ENCODE peak calls at places on chromosomes 4 and X, in eight cellular contexts. I is kidney epithelial cell, R is mucosa of descending colon, X is epithelial cell of esophagus, V is ovary, T is uterus, Z is NB4, E is astrocyte of the spinal cord. M is an unnamed sample.

GRCh38 chrX:17792842-17793241 is 55.5 kb downstream of the SCML1 start:
- DNase-seq in I (no peak), R (no peak), X (no peak), V (no peak), T (no peak), Z (no peak), E (no peak), M (no peak)

GRCh38 chrX:110310896-110311295 is 7.0 kb downstream of the AMMECR1 start:
- DNase-seq in I (no peak), R (peak), X (peak), V (no peak), T (no peak), Z (no peak), E (no peak), M (no peak)

GRCh38 chr4:145773581-145774234 is 93.8 kb downstream of the C4orf51 start:
- DNase-seq in I (no peak), R (no peak), X (no peak), V (no peak), T (no peak), Z (no peak), E (peak), M (no peak)

GRCh38 chr4:140861359-140862181 is 105.4 kb upstream of the TBC1D9 start:
- DNase-seq in I (peak), R (peak), X (peak), V (peak), T (peak), Z (peak), E (peak), M (peak)

GRCh38 chrX:78658851-78659744 is at the start of gene RTL3:
- DNase-seq in I (no peak), R (no peak), X (peak), V (no peak), T (no peak), Z (peak), E (peak), M (peak)

GRCh38 chr4:161791796-161792556 is 371.8 kb downstream of the FSTL5 start:
- DNase-seq in I (no peak), R (no peak), X (no peak), V (no peak), T (no peak), Z (no peak), E (no peak), M (no peak)

GRCh38 chr4:100299019-100299418 is 108.8 kb upstream of the DDIT4L start:
- DNase-seq in I (peak), R (peak), X (peak), V (peak), T (no peak), Z (no peak), E (peak), M (peak)

GRCh38 chr4:70473691-70474090 is 1.7 kb downstream of the MUC7 start:
- DNase-seq in I (no peak), R (no peak), X (no peak), V (no peak), T (no peak), Z (no peak), E (no peak), M (no peak)

GRCh38 chrX:22486326-22486725 is 213.6 kb downstream of the CBLL2 start:
- DNase-seq in I (peak), R (no peak), X (no peak), V (no peak), T (no peak), Z (no peak), E (no peak), M (no peak)

GRCh38 chr4:74873545-74874295 is 59.2 kb upstream of the PARM1 start:
- DNase-seq in I (no peak), R (peak), X (no peak), V (no peak), T (no peak), Z (no peak), E (no peak), M (no peak)

GRCh38 chrX:155235891-155236290 is 19.6 kb downstream of the VBP1 start:
- DNase-seq in I (no peak), R (no peak), X (peak), V (no peak), T (no peak), Z (no peak), E (peak), M (no peak)

GRCh38 chrX:107603433-107604159 is 24.7 kb upstream of the PRPS1 start:
- DNase-seq in I (no peak), R (no peak), X (no peak), V (no peak), T (no peak), Z (no peak), E (no peak), M (no peak)

GRCh38 chrX:11445540-11445939 is 152.3 kb downstream of the AMELX start:
- DNase-seq in I (no peak), R (no peak), X (no peak), V (no peak), T (no peak), Z (no peak), E (no peak), M (no peak)

GRCh38 chrX:21528076-21528475 is 130.1 kb downstream of the KLHL34 start:
- DNase-seq in I (no peak), R (no peak), X (no peak), V (no peak), T (no peak), Z (no peak), E (peak), M (peak)

GRCh38 chr4:3010577-3010976 is 47.2 kb downstream of the GRK4 start:
- DNase-seq in I (no peak), R (no peak), X (peak), V (no peak), T (no peak), Z (no peak), E (no peak), M (no peak)

GRCh38 chr4:188246488-188246887 is 107.2 kb downstream of the TRIML1 start:
- DNase-seq in I (no peak), R (no peak), X (no peak), V (no peak), T (no peak), Z (peak), E (no peak), M (no peak)

GRCh38 chr4:126727461-126727860 is 905.3 kb upstream of the INTU start:
- DNase-seq in I (no peak), R (no peak), X (peak), V (no peak), T (no peak), Z (no peak), E (peak), M (peak)

GRCh38 chr4:40316333-40316781 is 18.8 kb upstream of the CHRNA9 start:
- DNase-seq in I (peak), R (peak), X (peak), V (no peak), T (no peak), Z (peak), E (peak), M (peak)

GRCh38 chr4:143473334-143474126 is 40.0 kb upstream of the SMARCA5 start:
- DNase-seq in I (no peak), R (no peak), X (no peak), V (no peak), T (no peak), Z (no peak), E (no peak), M (no peak)

GRCh38 chr4:10285028-10285427 is 168.4 kb upstream of the WDR1 start:
- DNase-seq in I (no peak), R (no peak), X (peak), V (no peak), T (no peak), Z (no peak), E (no peak), M (no peak)

GRCh38 chr4:94489075-94489474 is 37.3 kb downstream of the PDLIM5 start:
- DNase-seq in I (no peak), R (no peak), X (peak), V (no peak), T (no peak), Z (no peak), E (no peak), M (no peak)

GRCh38 chr4:105710678-105711077 is 2.1 kb downstream of the GSTCD start:
- DNase-seq in I (no peak), R (no peak), X (peak), V (no peak), T (no peak), Z (no peak), E (no peak), M (no peak)

GRCh38 chr4:61201562-61202099 is 1.5 kb downstream of the ADGRL3 start:
- DNase-seq in I (no peak), R (no peak), X (peak), V (no peak), T (peak), Z (no peak), E (no peak), M (no peak)
- H3K4me3 ChIP-seq in I (peak), R (no peak), X (peak), V (peak), T (peak), Z (no peak), E (peak), M (no peak)

GRCh38 chrX:40502688-40503087 is 78.1 kb upstream of the ATP6AP2 start:
- DNase-seq in I (no peak), R (no peak), X (no peak), V (no peak), T (no peak), Z (no peak), E (no peak), M (no peak)

GRCh38 chrX:40501456-40501855 is 79.3 kb upstream of the ATP6AP2 start:
- DNase-seq in I (no peak), R (no peak), X (no peak), V (no peak), T (no peak), Z (no peak), E (no peak), M (no peak)

GRCh38 chrX:40495659-40496058 is 85.1 kb upstream of the ATP6AP2 start:
- DNase-seq in I (no peak), R (no peak), X (no peak), V (no peak), T (no peak), Z (no peak), E (no peak), M (no peak)

GRCh38 chrX:40496728-40497127 is 84.0 kb upstream of the ATP6AP2 start:
- DNase-seq in I (no peak), R (peak), X (no peak), V (no peak), T (no peak), Z (no peak), E (peak), M (peak)
- TF ChIP-seq CTCF in I (no peak), R (no peak), X (peak), V (no peak), T (no peak), Z (no peak), E (peak), M (peak)

DNA sequence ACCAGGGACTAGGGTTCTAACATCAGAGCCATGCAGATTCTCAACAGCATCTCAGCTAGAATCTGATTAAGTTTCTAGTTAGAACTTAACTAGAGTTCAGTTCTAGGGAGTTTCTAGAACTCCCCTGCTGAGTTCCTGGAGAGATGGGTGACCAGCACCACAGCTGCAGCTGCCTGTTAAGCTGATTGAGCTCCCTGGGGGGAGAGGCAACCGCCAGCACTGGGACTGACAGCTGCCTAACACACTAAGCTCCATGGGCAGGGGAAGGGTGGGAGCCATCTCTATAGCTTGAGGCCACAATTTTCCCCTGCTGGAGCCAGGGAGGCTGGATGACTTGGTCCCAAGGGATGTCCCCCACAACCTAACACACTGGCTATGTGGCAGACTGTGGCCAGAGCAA is 84.2 kb downstream of the CHIC1 start:
- DNase-seq in I (no peak), R (no peak), X (no peak), V (no peak), T (no peak), Z (no peak), E (no peak), M (no peak)
- H3K4me3 ChIP-seq in I (no peak), R (no peak), X (no peak), V (no peak), T (no peak), Z (no peak), E (no peak), M (no peak)

GRCh38 chr4:30722916-30723270 is 2.7 kb downstream of the PCDH7 start:
- DNase-seq in I (no peak), R (peak), X (no peak), V (no peak), T (no peak), Z (no peak), E (no peak), M (no peak)
- TF ChIP-seq CTCF in I (no peak), R (no peak), X (no peak), V (no peak), T (no peak), Z (no peak), E (no peak), M (no peak)

GRCh38 chr4:4901877-4902276 is 42.4 kb downstream of the MSX1 start:
- DNase-seq in I (no peak), R (no peak), X (no peak), V (no peak), T (no peak), Z (peak), E (no peak), M (no peak)
- H3K4me3 ChIP-seq in I (no peak), R (no peak), X (no peak), V (no peak), T (no peak), Z (no peak), E (no peak), M (no peak)

M was measured in AG10803.